ENCODE peak calls at places on chromosomes 4 and X, in nine cellular contexts. One of them, this sample, is unnamed.
A peak's percentile ranks its signal among the peaks of the same experiment; 100 is the strongest.

GRCh38 chr4:81164623-81165416 is 50.2 kb downstream of the PRKG2 start:
- DNase-seq in A549: peak; percentile 64
- DNase-seq in right atrium auricular region: no peak
- DNase-seq in GM13977: no peak
- DNase-seq in dorsolateral prefrontal cortex: no peak
- DNase-seq in astrocyte: peak; percentile 67
- DNase-seq in GM12864: no peak
- DNase-seq in IMR-90: peak; percentile 83
- DNase-seq in mammary epithelial cell: peak; percentile 96
- DNase-seq in this sample: no peak

GRCh38 chr4:65918217-65918616 is 247.9 kb upstream of the EPHA5 start:
- DNase-seq in A549: no peak
- DNase-seq in GM13977: no peak
- DNase-seq in GM12864: no peak
- DNase-seq in astrocyte: peak; percentile 40
- DNase-seq in mammary epithelial cell: no peak
- DNase-seq in dorsolateral prefrontal cortex: no peak
- DNase-seq in IMR-90: no peak
- DNase-seq in right atrium auricular region: no peak
- DNase-seq in this sample: no peak

GRCh38 chrX:154494715-154495114 is 4.3 kb upstream of the SLC10A3 start:
- DNase-seq in A549: no peak
- DNase-seq in GM13977: no peak
- DNase-seq in right atrium auricular region: no peak
- DNase-seq in dorsolateral prefrontal cortex: no peak
- DNase-seq in GM12864: no peak
- DNase-seq in IMR-90: no peak
- DNase-seq in astrocyte: no peak
- DNase-seq in mammary epithelial cell: no peak
- DNase-seq in this sample: no peak

GRCh38 chr4:128859887-128860774 is 50.6 kb downstream of the JADE1 start:
- DNase-seq in right atrium auricular region: no peak
- DNase-seq in astrocyte: peak; percentile 85
- DNase-seq in mammary epithelial cell: no peak
- DNase-seq in IMR-90: peak; percentile 96
- DNase-seq in GM13977: no peak
- DNase-seq in dorsolateral prefrontal cortex: no peak
- DNase-seq in A549: no peak
- DNase-seq in GM12864: no peak
- DNase-seq in this sample: no peak

GRCh38 chr4:37891221-37892159 is 606 bp downstream of the TBC1D1 start:
- DNase-seq in GM13977: peak; percentile 80
- DNase-seq in astrocyte: no peak
- DNase-seq in dorsolateral prefrontal cortex: no peak
- DNase-seq in mammary epithelial cell: peak; percentile 5
- DNase-seq in right atrium auricular region: no peak
- DNase-seq in IMR-90: peak; percentile 4
- DNase-seq in A549: no peak
- DNase-seq in GM12864: peak; percentile 80
- DNase-seq in this sample: peak; percentile 80

GRCh38 chr4:153556441-153556815 is 90.3 kb downstream of the TMEM131L start:
- DNase-seq in right atrium auricular region: no peak
- DNase-seq in IMR-90: no peak
- DNase-seq in GM12864: no peak
- DNase-seq in astrocyte: no peak
- DNase-seq in mammary epithelial cell: no peak
- DNase-seq in GM13977: no peak
- DNase-seq in dorsolateral prefrontal cortex: no peak
- DNase-seq in A549: no peak
- DNase-seq in this sample: no peak

GRCh38 chrX:71618303-71618721 is at the start of gene CXCR3:
- DNase-seq in right atrium auricular region: no peak
- DNase-seq in astrocyte: peak; percentile 40
- DNase-seq in IMR-90: no peak
- DNase-seq in GM12864: no peak
- DNase-seq in A549: no peak
- DNase-seq in mammary epithelial cell: no peak
- DNase-seq in dorsolateral prefrontal cortex: no peak
- DNase-seq in GM13977: peak; percentile 50
- DNase-seq in this sample: peak; percentile 43

GRCh38 chr4:52939739-52940138 is 77.6 kb downstream of the RASL11B start:
- DNase-seq in GM13977: no peak
- DNase-seq in GM12864: no peak
- DNase-seq in A549: no peak
- DNase-seq in astrocyte: no peak
- DNase-seq in mammary epithelial cell: no peak
- DNase-seq in dorsolateral prefrontal cortex: no peak
- DNase-seq in IMR-90: no peak
- DNase-seq in right atrium auricular region: no peak
- DNase-seq in this sample: no peak

GRCh38 chr4:162126754-162127153 is 37.0 kb downstream of the FSTL5 start:
- DNase-seq in A549: no peak
- DNase-seq in GM12864: no peak
- DNase-seq in mammary epithelial cell: no peak
- DNase-seq in dorsolateral prefrontal cortex: no peak
- DNase-seq in IMR-90: no peak
- DNase-seq in right atrium auricular region: no peak
- DNase-seq in astrocyte: no peak
- DNase-seq in GM13977: no peak
- DNase-seq in this sample: no peak

GRCh38 chr4:39362827-39363226 is 3.3 kb downstream of the RFC1 start:
- DNase-seq in mammary epithelial cell: no peak
- DNase-seq in A549: no peak
- DNase-seq in dorsolateral prefrontal cortex: no peak
- DNase-seq in IMR-90: peak; percentile 88
- DNase-seq in GM12864: no peak
- DNase-seq in right atrium auricular region: no peak
- DNase-seq in astrocyte: peak; percentile 19
- DNase-seq in GM13977: no peak
- DNase-seq in this sample: no peak

GRCh38 chr4:177441061-177441802 is 1.0 kb downstream of the AGA start:
- DNase-seq in GM12864: peak; percentile 36
- DNase-seq in A549: peak; percentile 35
- DNase-seq in right atrium auricular region: no peak
- DNase-seq in GM13977: peak; percentile 40
- DNase-seq in dorsolateral prefrontal cortex: no peak
- DNase-seq in mammary epithelial cell: peak; percentile 6
- DNase-seq in IMR-90: peak; percentile 28
- DNase-seq in astrocyte: peak; percentile 26
- DNase-seq in this sample: peak; percentile 31

GRCh38 chr4:157172011-157172410 is 48.5 kb upstream of the GRIA2 start:
- DNase-seq in astrocyte: peak; percentile 11
- DNase-seq in A549: peak; percentile 1
- DNase-seq in IMR-90: peak; percentile 31
- DNase-seq in GM12864: no peak
- DNase-seq in GM13977: no peak
- DNase-seq in dorsolateral prefrontal cortex: no peak
- DNase-seq in right atrium auricular region: no peak
- DNase-seq in mammary epithelial cell: no peak
- DNase-seq in this sample: no peak

GRCh38 chr4:54976682-54977081 is 148.7 kb downstream of the KDR start:
- DNase-seq in mammary epithelial cell: no peak
- DNase-seq in IMR-90: no peak
- DNase-seq in dorsolateral prefrontal cortex: no peak
- DNase-seq in GM13977: no peak
- DNase-seq in GM12864: no peak
- DNase-seq in right atrium auricular region: no peak
- DNase-seq in astrocyte: no peak
- DNase-seq in A549: no peak
- DNase-seq in this sample: no peak
- TF ChIP-seq CTCF in mammary epithelial cell: no peak
- TF ChIP-seq CTCF in IMR-90: no peak
- TF ChIP-seq CTCF in dorsolateral prefrontal cortex: no peak
- TF ChIP-seq CTCF in GM13977: no peak
- TF ChIP-seq CTCF in GM12864: no peak
- TF ChIP-seq CTCF in right atrium auricular region: no peak
- TF ChIP-seq CTCF in astrocyte: no peak
- TF ChIP-seq CTCF in A549: no peak
- TF ChIP-seq CTCF in this sample: no peak

DNA sequence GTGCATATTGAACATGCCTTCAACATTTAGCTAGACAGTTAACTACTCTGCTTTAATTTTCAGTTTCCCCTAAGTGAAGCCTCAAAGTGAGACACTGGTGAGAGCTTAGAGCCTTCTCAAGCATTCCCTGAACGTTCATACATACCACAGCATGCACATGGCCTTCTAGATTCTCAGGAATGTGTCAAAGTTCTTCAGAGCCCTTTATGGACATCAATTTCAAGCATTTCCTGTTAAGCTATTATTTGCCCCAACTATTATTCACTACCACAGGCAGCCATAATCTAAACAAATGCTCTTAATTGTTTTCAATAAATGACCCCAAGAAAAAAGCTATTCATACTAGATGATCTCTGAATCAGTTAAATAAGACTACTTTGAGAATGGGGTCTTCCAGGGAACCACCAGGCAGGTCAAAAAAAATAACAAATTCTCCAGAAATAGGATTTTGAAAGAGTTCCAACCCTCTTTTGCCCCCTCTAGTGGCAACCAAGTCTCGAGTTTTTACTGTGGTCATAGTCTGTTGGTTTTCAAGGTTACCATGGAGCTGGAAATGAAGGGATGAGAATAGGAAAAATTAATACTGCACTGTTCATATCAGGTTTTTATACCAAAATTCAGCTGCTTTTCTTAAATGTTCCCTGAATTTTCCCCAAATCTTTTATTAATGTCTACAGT is 235.4 kb downstream of the RAB28 start:
- DNase-seq in GM12864: no peak
- DNase-seq in astrocyte: peak; percentile 70
- DNase-seq in right atrium auricular region: no peak
- DNase-seq in GM13977: no peak
- DNase-seq in mammary epithelial cell: no peak
- DNase-seq in IMR-90: peak; percentile 6
- DNase-seq in dorsolateral prefrontal cortex: no peak
- DNase-seq in A549: no peak
- DNase-seq in this sample: no peak
- TF ChIP-seq CTCF in GM12864: peak; percentile 17
- TF ChIP-seq CTCF in astrocyte: peak; percentile 40
- TF ChIP-seq CTCF in right atrium auricular region: no peak
- TF ChIP-seq CTCF in GM13977: no peak
- TF ChIP-seq CTCF in mammary epithelial cell: no peak
- TF ChIP-seq CTCF in IMR-90: no peak
- TF ChIP-seq CTCF in dorsolateral prefrontal cortex: peak; percentile 21
- TF ChIP-seq CTCF in A549: no peak
- TF ChIP-seq CTCF in this sample: no peak

DNA sequence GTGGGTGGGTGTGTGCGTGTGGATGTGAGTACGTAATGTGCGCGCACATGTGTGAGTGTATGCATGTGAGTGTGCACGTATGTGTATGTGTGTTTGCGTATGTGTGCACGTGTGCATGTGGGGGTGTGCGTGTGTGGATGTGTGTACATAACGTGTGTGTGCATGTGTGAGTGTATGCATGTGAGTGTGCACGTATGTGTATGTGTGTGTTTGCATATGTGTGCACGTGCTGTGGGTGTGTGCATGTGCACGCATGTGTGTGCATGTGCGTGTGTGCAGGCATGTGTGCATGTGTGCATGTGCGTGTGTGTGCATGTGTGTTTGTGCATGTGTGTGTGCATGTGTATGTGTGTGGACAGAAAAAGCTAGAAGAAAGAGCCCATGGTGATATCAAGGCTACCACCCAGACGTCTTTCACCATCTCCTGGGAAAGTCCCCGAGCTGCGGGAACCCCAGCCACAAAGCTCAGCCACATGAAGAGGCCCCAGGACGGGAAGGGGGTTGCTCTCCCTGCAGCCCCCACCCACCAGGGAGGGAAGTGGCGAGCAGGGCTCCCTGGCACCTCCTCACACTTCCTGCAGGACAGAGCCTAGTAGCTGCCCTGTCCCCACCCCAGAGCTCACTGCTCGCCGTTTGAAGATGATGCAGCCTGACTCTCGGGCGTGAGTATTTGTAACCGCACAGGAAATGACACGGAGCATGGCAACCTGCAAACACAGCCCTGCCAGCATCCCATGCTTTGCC is 108.3 kb downstream of the DCTD start:
- DNase-seq in mammary epithelial cell: no peak
- DNase-seq in GM12864: no peak
- DNase-seq in IMR-90: peak; percentile 24
- DNase-seq in GM13977: peak; percentile 74
- DNase-seq in right atrium auricular region: no peak
- DNase-seq in astrocyte: peak; percentile 11
- DNase-seq in dorsolateral prefrontal cortex: no peak
- DNase-seq in A549: no peak
- DNase-seq in this sample: peak; percentile 67
- TF ChIP-seq CTCF in mammary epithelial cell: no peak
- TF ChIP-seq CTCF in GM12864: no peak
- TF ChIP-seq CTCF in IMR-90: no peak
- TF ChIP-seq CTCF in GM13977: no peak
- TF ChIP-seq CTCF in right atrium auricular region: no peak
- TF ChIP-seq CTCF in astrocyte: no peak
- TF ChIP-seq CTCF in dorsolateral prefrontal cortex: no peak
- TF ChIP-seq CTCF in A549: no peak
- TF ChIP-seq CTCF in this sample: no peak

DNA sequence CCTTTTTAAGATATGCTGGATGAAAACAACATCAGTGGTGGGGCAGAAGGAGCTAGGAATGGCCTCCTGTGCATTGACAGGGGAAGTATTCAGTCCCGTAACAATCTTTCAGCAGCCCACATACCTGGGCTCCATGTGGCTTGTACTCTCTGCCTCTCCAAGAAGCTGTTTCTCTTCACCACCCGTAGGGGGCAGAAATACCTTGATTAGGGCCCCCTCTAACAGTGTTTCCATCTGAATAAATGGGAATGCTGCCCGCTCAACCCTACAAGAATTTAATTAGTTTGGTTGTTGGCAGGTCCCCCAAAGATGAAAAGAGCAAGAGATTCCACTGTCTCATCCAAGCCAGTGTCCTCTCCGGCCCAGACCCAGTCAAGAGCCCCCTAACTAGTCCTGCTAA is 155.2 kb downstream of the SMIM20 start:
- DNase-seq in IMR-90: peak; percentile 47
- DNase-seq in right atrium auricular region: no peak
- DNase-seq in GM12864: no peak
- DNase-seq in dorsolateral prefrontal cortex: no peak
- DNase-seq in mammary epithelial cell: no peak
- DNase-seq in astrocyte: peak; percentile 27
- DNase-seq in A549: peak; percentile 9
- DNase-seq in GM13977: peak; percentile 45
- DNase-seq in this sample: peak; percentile 54
- TF ChIP-seq CTCF in IMR-90: peak; percentile 55
- TF ChIP-seq CTCF in right atrium auricular region: no peak
- TF ChIP-seq CTCF in GM12864: peak; percentile 67
- TF ChIP-seq CTCF in dorsolateral prefrontal cortex: peak; percentile 38
- TF ChIP-seq CTCF in mammary epithelial cell: peak; percentile 37
- TF ChIP-seq CTCF in astrocyte: peak; percentile 42
- TF ChIP-seq CTCF in A549: peak; percentile 15
- TF ChIP-seq CTCF in GM13977: peak; percentile 72
- TF ChIP-seq CTCF in this sample: peak; percentile 40

DNA sequence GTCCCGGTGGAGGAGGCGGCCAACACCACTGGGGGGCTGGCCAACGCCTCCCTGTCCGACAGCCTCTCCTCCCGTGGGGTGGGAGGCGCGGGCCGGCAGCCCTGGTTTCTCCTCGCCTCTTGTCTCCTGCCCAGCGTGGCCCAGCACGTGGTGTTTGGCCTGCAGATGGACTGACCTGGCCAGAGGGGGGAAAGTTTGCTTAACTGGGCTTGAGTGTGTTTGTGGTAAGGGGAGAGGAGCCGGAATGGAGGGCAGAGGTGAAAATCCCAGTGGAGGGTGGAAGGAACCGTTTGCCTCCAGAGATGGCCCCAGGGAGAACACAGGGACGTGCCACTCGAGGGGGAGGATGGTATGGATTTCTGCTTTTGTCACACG is 27.6 kb downstream of the NYX start:
- DNase-seq in astrocyte: no peak
- DNase-seq in right atrium auricular region: no peak
- DNase-seq in mammary epithelial cell: no peak
- DNase-seq in A549: no peak
- DNase-seq in IMR-90: no peak
- DNase-seq in GM12864: no peak
- DNase-seq in dorsolateral prefrontal cortex: no peak
- DNase-seq in GM13977: no peak
- DNase-seq in this sample: no peak
- TF ChIP-seq CTCF in astrocyte: no peak
- TF ChIP-seq CTCF in right atrium auricular region: no peak
- TF ChIP-seq CTCF in mammary epithelial cell: no peak
- TF ChIP-seq CTCF in A549: no peak
- TF ChIP-seq CTCF in IMR-90: no peak
- TF ChIP-seq CTCF in GM12864: no peak
- TF ChIP-seq CTCF in dorsolateral prefrontal cortex: no peak
- TF ChIP-seq CTCF in GM13977: no peak
- TF ChIP-seq CTCF in this sample: no peak

This sample was measured in GM20000.